ENCODE peak calls at places on chromosomes 16 and 17, in four cellular contexts. D is mucosa of descending colon; E is neural crest cell; O is CD8-positive, alpha-beta T cell. L is an unnamed sample.
A peak's percentile ranks its signal among the peaks of the same experiment; 100 is the strongest.

GRCh38 chr17:44187131-44187899 is 543 bp downstream of the TMUB2 start:
- DNase-seq in D (no peak), O (peak; percentile 58), E (no peak), L (no peak)

GRCh38 chr17:39349246-39349645 is 52.2 kb downstream of the FBXL20 start:
- DNase-seq in D (no peak), E (no peak), O (no peak), L (no peak)

GRCh38 chr17:28008526-28008925 is 34.0 kb upstream of the NLK start:
- DNase-seq in D (peak; percentile 50), E (peak; percentile 29), O (no peak), L (no peak)

GRCh38 chr17:47219621-47220475 is 10.7 kb downstream of the MYL4 start:
- DNase-seq in O (no peak), E (no peak), D (no peak), L (no peak)

GRCh38 chr17:9232591-9233270 is 211.4 kb downstream of the NTN1 start:
- DNase-seq in O (no peak), E (no peak), D (no peak), L (no peak)

GRCh38 chr17:32584792-32585191 is 98.0 kb downstream of the CDK5R1 start:
- DNase-seq in O (no peak), E (no peak), D (no peak), L (no peak)

GRCh38 chr17:4545217-4545951 is 9.8 kb downstream of the MYBBP1A start:
- DNase-seq in D (peak; percentile 17), E (no peak), O (no peak), L (no peak)

GRCh38 chr17:49592263-49592662 is 16.6 kb downstream of the NXPH3 start:
- DNase-seq in O (no peak), E (no peak), D (no peak), L (no peak)

GRCh38 chr17:66190738-66191606 is 961 bp downstream of the CEP112 start:
- DNase-seq in E (no peak), O (no peak), D (no peak), L (no peak)

GRCh38 chr16:70725024-70725911 is 39.4 kb upstream of the MTSS2 start:
- DNase-seq in O (no peak), D (no peak), E (peak; percentile 10), L (no peak)

GRCh38 chr16:22816475-22816874 is 2.5 kb downstream of the HS3ST2 start:
- DNase-seq in O (no peak), D (no peak), E (no peak), L (no peak)

GRCh38 chr16:58011652-58012051 is 10.4 kb downstream of the USB1 start:
- DNase-seq in O (no peak), D (no peak), E (no peak), L (no peak)

GRCh38 chr17:50270430-50271172 is 3.7 kb upstream of the TMEM92 start:
- DNase-seq in E (peak; percentile 45), O (no peak), D (no peak), L (peak; percentile 13)

GRCh38 chr17:58329808-58330543 is 1.4 kb upstream of the TSPOAP1 start:
- DNase-seq in E (no peak), O (peak; percentile 41), D (peak; percentile 9), L (no peak)

GRCh38 chr17:72954595-72954994 is 137.9 kb downstream of the SLC39A11 start:
- DNase-seq in O (no peak), E (no peak), D (no peak), L (no peak)

GRCh38 chr16:81437860-81438259 is 6.7 kb upstream of the CMIP start:
- DNase-seq in D (no peak), O (no peak), E (no peak), L (no peak)

GRCh38 chr16:3444032-3444388 is 530 bp downstream of the NAA60 start:
- DNase-seq in D (peak; percentile 45), O (peak; percentile 62), E (no peak), L (no peak)

GRCh38 chr16:69861276-69862030 is 89.7 kb upstream of the CLEC18A start:
- DNase-seq in E (no peak), D (no peak), O (no peak), L (no peak)

GRCh38 chr16:7324306-7324705 is 8.3 kb upstream of the RBFOX1 start:
- DNase-seq in E (no peak), O (no peak), D (no peak), L (no peak)

GRCh38 chr17:80743181-80743771 is 198.6 kb downstream of the RPTOR start:
- DNase-seq in E (no peak), O (peak; percentile 80), D (no peak), L (no peak)

GRCh38 chr16:57283214-57283955 is 1.1 kb downstream of the PLLP start:
- DNase-seq in O (no peak), D (peak; percentile 34), E (no peak), L (no peak)

GRCh38 chr17:64084086-64084939 is 45.6 kb downstream of the ERN1 start:
- DNase-seq in E (no peak), D (peak; percentile 61), O (no peak), L (no peak)

GRCh38 chr17:59775786-59776350 is 68.4 kb downstream of the VMP1 start:
- DNase-seq in E (no peak), O (no peak), D (no peak), L (no peak)

GRCh38 chr16:24463196-24463945 is 76.0 kb upstream of the RBBP6 start:
- DNase-seq in O (no peak), D (no peak), E (no peak), L (no peak)

GRCh38 chr17:39450051-39450450 is 1.0 kb downstream of the MED1 start:
- DNase-seq in E (no peak), O (no peak), D (no peak), L (no peak)

GRCh38 chr16:24036614-24037013 is 200.8 kb downstream of the PRKCB start:
- DNase-seq in E (peak; percentile 52), O (no peak), D (peak; percentile 24), L (peak; percentile 70)

GRCh38 chr16:16159662-16160061 is 63.6 kb downstream of the ABCC6 start:
- DNase-seq in D (no peak), E (no peak), O (no peak), L (no peak)

GRCh38 chr17:77836557-77837041 is 121.9 kb upstream of the TNRC6C start:
- DNase-seq in O (peak; percentile 48), D (no peak), E (no peak), L (no peak)

GRCh38 chr16:86982347-86982596 is 334.9 kb downstream of the C16orf95 start:
- DNase-seq in D (no peak), E (no peak), O (no peak), L (no peak)

GRCh38 chr17:7074931-7075330 is 5.1 kb downstream of the CLEC10A start:
- DNase-seq in O (no peak), D (no peak), E (no peak), L (no peak)

GRCh38 chr17:7068268-7068667 is 11.8 kb downstream of the CLEC10A start:
- DNase-seq in E (no peak), O (no peak), D (no peak), L (no peak)

GRCh38 chr17:7072406-7072805 is 7.6 kb downstream of the CLEC10A start:
- DNase-seq in E (no peak), O (no peak), D (no peak), L (no peak)

GRCh38 chr17:7067198-7067597 is 12.9 kb downstream of the CLEC10A start:
- DNase-seq in O (no peak), D (no peak), E (no peak), L (no peak)

DNA sequence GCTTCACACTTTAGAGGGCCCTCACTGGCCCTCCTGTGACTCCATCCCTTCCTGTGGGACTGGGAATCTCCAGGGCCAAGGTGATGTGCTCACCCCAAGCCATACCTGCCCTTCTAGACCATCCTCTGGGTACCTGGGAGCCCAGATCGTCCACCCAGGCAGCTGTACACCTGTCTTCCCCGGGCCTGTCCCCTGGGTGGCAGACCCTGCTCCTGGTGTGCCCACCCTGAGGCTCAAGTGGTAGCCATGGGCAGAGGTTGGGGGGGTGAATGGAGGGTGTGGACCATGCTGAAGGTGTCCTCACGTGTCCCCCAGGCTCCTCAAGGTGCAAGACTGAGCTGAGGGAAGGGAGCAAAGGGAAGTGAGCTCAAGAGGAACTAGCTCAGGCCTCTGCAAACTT is 9.3 kb downstream of the CLEC10A start:
- DNase-seq in D (no peak), O (no peak), E (no peak), L (no peak)
- TF ChIP-seq CTCF in D (no peak), O (no peak), E (no peak), L (no peak)

GRCh38 chr16:12113581-12114375 is 137.2 kb downstream of the SNX29 start:
- DNase-seq in E (no peak), O (no peak), D (no peak), L (no peak)
- TF ChIP-seq CTCF in E (no peak), O (no peak), D (no peak), L (no peak)

DNA sequence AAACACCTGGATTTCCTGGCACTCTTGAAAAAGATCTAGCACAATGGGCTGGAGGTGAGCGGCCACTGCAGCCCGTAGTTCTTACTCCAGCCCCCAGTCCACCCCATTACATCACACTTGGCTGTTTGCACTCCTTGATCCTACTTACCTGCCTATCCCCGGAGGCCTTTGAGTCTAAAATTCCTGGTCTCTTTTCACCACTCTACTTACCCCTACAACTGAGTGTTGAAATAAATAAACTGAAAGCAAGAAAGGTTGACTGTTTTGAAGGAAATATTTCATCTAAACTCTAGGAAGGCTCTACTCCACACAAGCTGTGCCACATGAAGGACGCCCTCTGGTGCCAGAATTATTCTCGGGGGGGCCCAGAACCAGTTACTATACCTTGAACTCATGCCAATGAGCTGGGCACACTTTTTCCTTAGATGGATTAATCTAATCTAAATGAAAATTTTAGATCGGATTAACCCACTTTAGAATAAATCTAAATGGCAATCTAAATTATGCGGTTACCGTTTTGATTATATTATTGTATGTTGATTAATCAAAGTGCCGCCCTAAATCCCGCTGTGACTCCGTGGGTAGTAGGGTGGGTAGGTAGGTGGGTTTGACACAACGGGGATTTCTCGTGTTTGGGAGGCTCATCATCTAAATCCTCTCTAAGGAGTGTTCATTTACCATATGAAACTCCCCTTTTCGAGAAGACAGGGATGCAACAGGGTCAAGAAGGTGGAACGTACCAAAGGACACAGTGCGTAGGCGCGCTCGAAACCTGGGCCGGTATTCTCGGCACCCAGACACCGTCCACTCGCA is 651 bp upstream of the EIF1 start:
- DNase-seq in E (no peak), D (peak; percentile 71), O (peak; percentile 78), L (no peak)
- TF ChIP-seq CTCF in E (peak; percentile 44), D (no peak), O (peak; percentile 60), L (no peak)

GRCh38 chr17:16380640-16381495 is at the start of gene UBB:
- DNase-seq in D (peak; percentile 96), O (peak; percentile 97), E (peak; percentile 86), L (peak; percentile 94)
- TF ChIP-seq CTCF in D (no peak), O (no peak), E (no peak), L (peak; percentile 16)

L was measured in GM13976.